ENCODE peak calls at places on chromosomes 5 and 9, in eight cellular contexts. T, I, V, S, Q, K, W and B are unnamed samples.

GRCh38 chr5:137415231-137415681 is 83.9 kb downstream of the SPOCK1 start:
- DNase-seq in T (no peak), I (no peak), V (peak), S (no peak), Q (no peak), K (peak), W (no peak), B (peak)

GRCh38 chr9:16417101-16417500 is 453.4 kb downstream of the BNC2 start:
- DNase-seq in T (peak), I (peak), V (peak), S (no peak), Q (no peak), K (no peak), W (no peak), B (peak)

GRCh38 chr9:102974530-102974929 is 20.6 kb upstream of the CYLC2 start:
- DNase-seq in T (no peak), I (no peak), V (no peak), S (no peak), Q (no peak), K (no peak), W (no peak), B (no peak)

GRCh38 chr5:74596930-74597329 is 43.6 kb downstream of the ENC1 start:
- DNase-seq in T (no peak), I (no peak), V (no peak), S (no peak), Q (peak), K (no peak), W (no peak), B (peak)

GRCh38 chr5:116442095-116442534 is 132.5 kb downstream of the SEMA6A start:
- DNase-seq in T (no peak), I (peak), V (no peak), S (no peak), Q (no peak), K (peak), W (no peak), B (peak)

GRCh38 chr9:128644452-128644851 is 12.2 kb downstream of the DYNC2I2 start:
- DNase-seq in T (no peak), I (no peak), V (no peak), S (no peak), Q (no peak), K (no peak), W (no peak), B (no peak)

GRCh38 chr9:134802201-134802795 is 78.3 kb upstream of the FCN2 start:
- DNase-seq in T (no peak), I (no peak), V (no peak), S (no peak), Q (no peak), K (peak), W (no peak), B (no peak)

GRCh38 chr5:124236366-124237231 is 509.8 kb downstream of the ZNF608 start:
- DNase-seq in T (no peak), I (peak), V (peak), S (no peak), Q (no peak), K (no peak), W (no peak), B (no peak)

GRCh38 chr5:78566747-78567449 is 81.7 kb downstream of the LHFPL2 start:
- DNase-seq in T (peak), I (peak), V (peak), S (no peak), Q (no peak), K (no peak), W (no peak), B (peak)

GRCh38 chr5:113243349-113243664 is 191.5 kb downstream of the TSSK1B start:
- DNase-seq in T (no peak), I (no peak), V (no peak), S (no peak), Q (no peak), K (no peak), W (no peak), B (no peak)

GRCh38 chr5:112957409-112957808 is 19.2 kb upstream of the DCP2 start:
- DNase-seq in T (no peak), I (no peak), V (no peak), S (no peak), Q (no peak), K (no peak), W (no peak), B (no peak)

GRCh38 chr5:133706732-133707430 is 94.5 kb upstream of the FSTL4 start:
- DNase-seq in T (no peak), I (no peak), V (no peak), S (no peak), Q (no peak), K (no peak), W (no peak), B (peak)

GRCh38 chr5:128513816-128514215 is 24.2 kb downstream of the FBN2 start:
- DNase-seq in T (no peak), I (no peak), V (no peak), S (no peak), Q (no peak), K (no peak), W (no peak), B (no peak)

GRCh38 chr9:84875193-84875592 is 205.7 kb downstream of the NTRK2 start:
- DNase-seq in T (no peak), I (no peak), V (no peak), S (no peak), Q (peak), K (no peak), W (no peak), B (no peak)

GRCh38 chr5:42767491-42768105 is 11.0 kb downstream of the CCDC152 start:
- DNase-seq in T (peak), I (peak), V (peak), S (no peak), Q (no peak), K (no peak), W (no peak), B (no peak)

GRCh38 chr5:94761786-94762185 is 143.3 kb downstream of the SLF1 start:
- DNase-seq in T (no peak), I (no peak), V (no peak), S (no peak), Q (no peak), K (no peak), W (no peak), B (no peak)

GRCh38 chr5:141969783-141970741 is 1.2 kb downstream of the RNF14 start:
- DNase-seq in T (peak), I (no peak), V (no peak), S (no peak), Q (no peak), K (no peak), W (no peak), B (no peak)

GRCh38 chr5:44246986-44247385 is 142.2 kb downstream of the FGF10 start:
- DNase-seq in T (no peak), I (peak), V (no peak), S (no peak), Q (no peak), K (no peak), W (no peak), B (peak)

GRCh38 chr5:89722538-89722937 is 687.0 kb downstream of the CETN3 start:
- DNase-seq in T (no peak), I (no peak), V (no peak), S (no peak), Q (no peak), K (no peak), W (no peak), B (no peak)

GRCh38 chr5:34001231-34001935 is 6.5 kb downstream of the AMACR start:
- DNase-seq in T (no peak), I (peak), V (no peak), S (no peak), Q (no peak), K (no peak), W (no peak), B (peak)

GRCh38 chr5:116084231-116084630 is 594 bp upstream of the COMMD10 start:
- DNase-seq in T (no peak), I (peak), V (no peak), S (no peak), Q (no peak), K (peak), W (no peak), B (peak)

GRCh38 chr5:74521401-74521800 is 119.1 kb downstream of the ENC1 start:
- DNase-seq in T (no peak), I (no peak), V (no peak), S (no peak), Q (no peak), K (no peak), W (no peak), B (no peak)

GRCh38 chr5:73232266-73233041 is 59.5 kb downstream of the TMEM174 start:
- DNase-seq in T (no peak), I (no peak), V (no peak), S (no peak), Q (peak), K (no peak), W (no peak), B (peak)
- TF ChIP-seq EZH2 in T (no peak), I (no peak), V (peak), S (no peak), Q (peak), K (no peak), W (no peak), B (no peak)

GRCh38 chr9:69340631-69341030 is 15.6 kb downstream of the ENTREP1 start:
- DNase-seq in T (no peak), I (no peak), V (no peak), S (no peak), Q (no peak), K (no peak), W (no peak), B (no peak)
- H3K4me3 ChIP-seq in T (no peak), I (no peak), V (no peak), S (no peak), Q (no peak), K (no peak), W (no peak), B (no peak)

DNA sequence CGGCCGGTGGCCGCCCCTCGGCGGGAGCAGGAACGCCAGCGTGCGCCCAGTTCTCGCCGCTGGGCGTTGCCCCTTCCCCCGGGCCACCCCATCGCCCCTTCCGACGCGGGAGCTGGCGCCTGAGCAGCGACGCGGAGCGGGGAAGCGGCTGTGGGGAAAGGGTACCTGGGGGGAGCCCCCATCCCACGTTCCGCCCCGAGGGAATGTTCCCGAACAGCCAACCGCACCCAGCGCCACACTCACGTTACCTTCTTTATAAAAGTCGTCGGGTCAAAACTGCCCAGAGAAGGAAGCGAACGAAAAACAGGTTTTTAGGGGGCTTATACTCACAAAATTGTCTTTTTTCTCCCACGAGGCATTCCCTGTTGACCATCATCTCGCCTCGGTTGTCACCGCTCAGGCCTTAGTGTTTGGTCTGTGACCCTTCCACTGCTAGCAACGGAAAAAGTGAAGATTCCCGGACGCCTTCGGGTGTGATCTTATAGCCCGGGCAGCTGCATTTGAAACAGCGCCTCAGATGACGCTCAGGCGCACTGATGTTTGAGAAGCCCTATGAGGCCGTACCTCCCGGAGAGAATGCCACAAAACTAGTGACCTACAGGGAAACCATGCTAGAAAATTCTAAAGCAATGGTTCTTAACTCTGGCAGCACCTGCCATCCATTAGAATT is 472 bp upstream of the GOLM1 start:
- DNase-seq in T (peak), I (peak), V (peak), S (no peak), Q (peak), K (peak), W (peak), B (peak)
- TF ChIP-seq CTCF in T (no peak), I (no peak), V (no peak), S (no peak), Q (no peak), K (no peak), W (no peak), B (no peak)

GRCh38 chr9:93188426-93189368 is 4.8 kb downstream of the WNK2 start:
- DNase-seq in T (no peak), I (no peak), V (no peak), S (no peak), Q (no peak), K (no peak), W (no peak), B (no peak)
- TF ChIP-seq EZH2 in T (no peak), I (no peak), V (no peak), S (no peak), Q (no peak), K (no peak), W (no peak), B (no peak)

GRCh38 chr5:108769352-108769751 is 21.7 kb downstream of the FER start:
- DNase-seq in T (peak), I (no peak), V (no peak), S (no peak), Q (no peak), K (no peak), W (no peak), B (no peak)
- H3K4me3 ChIP-seq in T (peak), I (no peak), V (no peak), S (no peak), Q (no peak), K (no peak), W (no peak), B (no peak)